ENCODE peak calls at places on chromosomes 11 and 22, in seven cellular contexts. M, J, Q, Z, L, E and R are unnamed samples.
A peak's percentile ranks its signal among the peaks of the same experiment; 100 is the strongest.

GRCh38 chr11:69230856-69231425 is 63.0 kb upstream of the MYEOV start:
- DNase-seq in Z (no peak), L (peak; percentile 9), Q (peak; percentile 75), E (no peak), J (no peak), M (no peak), R (no peak)

GRCh38 chr22:40040927-40041326 is 46.2 kb downstream of the FAM83F start:
- DNase-seq in M (peak; percentile 82), Q (peak; percentile 87), J (peak; percentile 37), E (peak; percentile 48), L (no peak), Z (no peak), R (no peak)

GRCh38 chr11:2315395-2316168 is 13.8 kb downstream of the TSPAN32 start:
- DNase-seq in J (no peak), M (no peak), E (no peak), L (no peak), Q (no peak), Z (no peak), R (no peak)

GRCh38 chr22:38432264-38432663 is 22.7 kb downstream of the KCNJ4 start:
- DNase-seq in J (peak; percentile 11), L (no peak), E (no peak), Q (no peak), M (peak; percentile 49), Z (no peak), R (no peak)

GRCh38 chr11:132901638-132902610 is 630.4 kb downstream of the OPCML start:
- DNase-seq in J (no peak), Z (no peak), L (no peak), Q (no peak), M (no peak), E (no peak), R (no peak)

GRCh38 chr11:2992234-2992999 is at the start of gene NAP1L4:
- DNase-seq in M (peak; percentile 98), Z (peak; percentile 93), E (peak; percentile 95), Q (peak; percentile 97), J (peak; percentile 93), L (peak; percentile 97), R (peak; percentile 89)

GRCh38 chr11:133956650-133957633 is at the start of gene IGSF9B:
- DNase-seq in Q (no peak), L (peak; percentile 90), J (no peak), M (peak; percentile 89), Z (peak; percentile 88), E (peak; percentile 74), R (no peak)

GRCh38 chr22:36010913-36011312 is 17.7 kb downstream of the RBFOX2 start:
- DNase-seq in Q (peak; percentile 33), L (no peak), J (peak; percentile 81), E (no peak), Z (no peak), M (peak; percentile 57), R (peak; percentile 31)

GRCh38 chr11:32056445-32056844 is 34.4 kb upstream of the RCN1 start:
- DNase-seq in L (no peak), E (no peak), J (peak; percentile 33), M (no peak), Q (peak; percentile 24), Z (no peak), R (no peak)

GRCh38 chr11:114244995-114245394 is 51.2 kb upstream of the NNMT start:
- DNase-seq in Z (no peak), E (no peak), L (no peak), J (no peak), Q (no peak), M (no peak), R (no peak)

GRCh38 chr11:74672956-74673895 is 58.0 kb downstream of the CHRDL2 start:
- DNase-seq in E (peak; percentile 59), J (peak; percentile 97), M (peak; percentile 96), Z (no peak), Q (peak; percentile 91), L (peak; percentile 32), R (peak; percentile 98)

GRCh38 chr11:120326845-120327281 is 1.8 kb downstream of the TLCD5 start:
- DNase-seq in M (peak; percentile 47), E (no peak), Z (no peak), L (no peak), Q (no peak), J (no peak), R (peak; percentile 21)

GRCh38 chr11:14041040-14041439 is 78.5 kb downstream of the SPON1 start:
- DNase-seq in M (no peak), L (peak; percentile 9), Q (no peak), E (no peak), J (no peak), Z (no peak), R (no peak)

GRCh38 chr11:1674879-1675235 is 22.1 kb upstream of the KRTAP5-6 start:
- DNase-seq in Q (no peak), Z (no peak), E (no peak), L (no peak), M (no peak), J (no peak), R (no peak)

GRCh38 chr22:29830585-29830984 is 7.5 kb downstream of the ASCC2 start:
- DNase-seq in E (no peak), Z (no peak), J (no peak), M (no peak), L (no peak), Q (no peak), R (no peak)

GRCh38 chr11:7299393-7299792 is 47.7 kb downstream of the SYT9 start:
- DNase-seq in Z (no peak), J (no peak), Q (no peak), M (no peak), E (no peak), L (no peak), R (no peak)

GRCh38 chr11:134411887-134412507 is at the start of gene B3GAT1:
- DNase-seq in M (no peak), L (no peak), E (no peak), J (no peak), Q (no peak), Z (no peak), R (no peak)

GRCh38 chr22:21624120-21624879 is 5.5 kb downstream of the YDJC start:
- DNase-seq in Z (peak; percentile 55), M (no peak), E (no peak), L (peak; percentile 41), Q (peak; percentile 45), J (no peak), R (no peak)

GRCh38 chr11:73870261-73870660 is 6.4 kb downstream of the COA4 start:
- DNase-seq in E (no peak), Q (no peak), M (no peak), L (no peak), Z (no peak), J (no peak), R (no peak)

GRCh38 chr22:25282671-25283561 is 63.5 kb downstream of the CRYBB2 start:
- DNase-seq in L (no peak), E (no peak), Z (no peak), J (no peak), M (no peak), Q (no peak), R (no peak)